ENCODE peak calls at places on chromosomes 6 and 20, in five cellular contexts. One of them, this sample, is unnamed.

GRCh38 chr6:166903027-166903426 is 53.3 kb downstream of the RNASET2 start:
- DNase-seq in DND-41: no peak
- DNase-seq in A549: no peak
- DNase-seq in cardiac muscle cell: peak; percentile 11
- DNase-seq in right lobe of liver: no peak
- DNase-seq in this sample: no peak

GRCh38 chr6:146090474-146090873 is 61.6 kb downstream of the GRM1 start:
- DNase-seq in DND-41: no peak
- DNase-seq in A549: no peak
- DNase-seq in cardiac muscle cell: no peak
- DNase-seq in right lobe of liver: no peak
- DNase-seq in this sample: no peak

GRCh38 chr6:131807644-131808459 is at the start of gene ENPP1:
- DNase-seq in DND-41: no peak
- DNase-seq in A549: peak; percentile 65
- DNase-seq in cardiac muscle cell: peak; percentile 64
- DNase-seq in right lobe of liver: peak; percentile 79
- DNase-seq in this sample: peak; percentile 44

GRCh38 chr6:87102296-87102695 is 7.4 kb upstream of the CGA start:
- DNase-seq in DND-41: no peak
- DNase-seq in A549: no peak
- DNase-seq in cardiac muscle cell: no peak
- DNase-seq in right lobe of liver: no peak
- DNase-seq in this sample: no peak

GRCh38 chr20:48716086-48716485 is 111.7 kb downstream of the PREX1 start:
- DNase-seq in DND-41: peak; percentile 90
- DNase-seq in A549: no peak
- DNase-seq in cardiac muscle cell: no peak
- DNase-seq in right lobe of liver: no peak
- DNase-seq in this sample: no peak

GRCh38 chr6:38567436-38567835 is 72.3 kb downstream of the BTBD9 start:
- DNase-seq in DND-41: peak; percentile 13
- DNase-seq in A549: no peak
- DNase-seq in cardiac muscle cell: peak; percentile 89
- DNase-seq in right lobe of liver: peak; percentile 48
- DNase-seq in this sample: peak; percentile 15

GRCh38 chr6:136889271-136890193 is 32.6 kb upstream of the SLC35D3 start:
- DNase-seq in DND-41: no peak
- DNase-seq in A549: no peak
- DNase-seq in cardiac muscle cell: no peak
- DNase-seq in right lobe of liver: no peak
- DNase-seq in this sample: no peak

GRCh38 chr20:18657575-18657974 is 69.7 kb downstream of the DTD1 start:
- DNase-seq in DND-41: no peak
- DNase-seq in A549: no peak
- DNase-seq in cardiac muscle cell: peak; percentile 59
- DNase-seq in right lobe of liver: no peak
- DNase-seq in this sample: no peak

GRCh38 chr20:18750735-18751134 is 62.8 kb upstream of the SCP2D1 start:
- DNase-seq in DND-41: no peak
- DNase-seq in A549: no peak
- DNase-seq in cardiac muscle cell: no peak
- DNase-seq in right lobe of liver: no peak
- DNase-seq in this sample: no peak

GRCh38 chr6:144283781-144284473 is 1.2 kb upstream of the UTRN start:
- DNase-seq in DND-41: no peak
- DNase-seq in A549: peak; percentile 13
- DNase-seq in cardiac muscle cell: peak; percentile 38
- DNase-seq in right lobe of liver: no peak
- DNase-seq in this sample: no peak

GRCh38 chr6:4950849-4951533 is 52.8 kb downstream of the RPP40 start:
- DNase-seq in DND-41: no peak
- DNase-seq in A549: peak; percentile 13
- DNase-seq in cardiac muscle cell: no peak
- DNase-seq in right lobe of liver: no peak
- DNase-seq in this sample: peak; percentile 46

GRCh38 chr6:42848700-42849099 is 30.7 kb upstream of the RPL7L1 start:
- DNase-seq in DND-41: no peak
- DNase-seq in A549: no peak
- DNase-seq in cardiac muscle cell: no peak
- DNase-seq in right lobe of liver: no peak
- DNase-seq in this sample: no peak

GRCh38 chr6:113464959-113465358 is 392.2 kb upstream of the MARCKS start:
- DNase-seq in DND-41: no peak
- DNase-seq in A549: peak; percentile 3
- DNase-seq in cardiac muscle cell: peak; percentile 64
- DNase-seq in right lobe of liver: no peak
- DNase-seq in this sample: peak; percentile 65
- H3K27ac ChIP-seq in DND-41: no peak overlapping the region
- H3K27ac ChIP-seq in A549: peak overlapping the region; percentile 56
- H3K27ac ChIP-seq in cardiac muscle cell: no peak overlapping the region
- H3K27ac ChIP-seq in right lobe of liver: no peak overlapping the region
- H3K27ac ChIP-seq in this sample: no peak overlapping the region

DNA sequence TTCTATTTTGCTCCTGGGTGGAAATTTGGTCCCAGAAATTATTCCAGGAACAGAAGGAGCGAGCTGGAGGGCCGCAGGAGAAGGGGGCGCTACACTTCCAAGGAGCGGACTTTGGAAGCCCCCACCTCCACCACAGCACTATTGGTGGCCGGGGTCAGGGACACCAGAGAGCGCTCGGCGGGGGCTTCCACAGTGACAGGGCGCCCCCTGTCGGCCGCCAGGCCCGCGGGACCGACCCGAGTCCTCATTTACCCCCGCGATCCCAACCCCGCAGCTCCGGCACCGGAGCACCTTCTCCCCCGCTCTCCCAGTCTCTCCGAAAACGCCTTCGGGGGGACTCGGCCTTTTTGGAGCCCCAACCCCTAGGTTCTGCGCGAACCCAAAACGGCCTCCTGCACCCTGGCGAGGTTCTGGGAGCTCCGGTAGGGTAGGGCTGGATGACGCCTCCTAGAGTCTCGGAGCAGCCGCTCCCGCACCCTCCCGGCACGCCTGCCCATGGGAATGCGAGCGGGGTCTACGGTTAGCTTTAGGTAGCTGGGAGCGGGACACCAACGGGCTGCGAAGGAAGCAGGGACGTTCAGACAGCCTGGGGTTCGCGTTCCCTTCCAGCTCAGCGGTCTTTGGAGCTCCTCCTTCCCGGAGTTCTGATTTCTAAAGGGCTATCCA is 2.4 kb upstream of the FOXA2 start:
- DNase-seq in DND-41: no peak
- DNase-seq in A549: peak; percentile 83
- DNase-seq in cardiac muscle cell: peak; percentile 26
- DNase-seq in right lobe of liver: peak; percentile 78
- DNase-seq in this sample: peak; percentile 50
- TF ChIP-seq CTCF in DND-41: peak; percentile 20
- TF ChIP-seq CTCF in A549: peak; percentile 98
- TF ChIP-seq CTCF in cardiac muscle cell: peak; percentile 76
- TF ChIP-seq CTCF in right lobe of liver: peak; percentile 83
- TF ChIP-seq CTCF in this sample: peak; percentile 80

GRCh38 chr6:160142115-160142715 is 20.6 kb downstream of the SLC22A1 start:
- DNase-seq in DND-41: no peak
- DNase-seq in A549: no peak
- DNase-seq in cardiac muscle cell: no peak
- DNase-seq in right lobe of liver: no peak
- DNase-seq in this sample: no peak
- H3K27ac ChIP-seq in DND-41: no peak overlapping the region
- H3K27ac ChIP-seq in A549: peak overlapping the region; percentile 75
- H3K27ac ChIP-seq in cardiac muscle cell: no peak overlapping the region
- H3K27ac ChIP-seq in right lobe of liver: peak overlapping the region; percentile 94
- H3K27ac ChIP-seq in this sample: no peak overlapping the region

DNA sequence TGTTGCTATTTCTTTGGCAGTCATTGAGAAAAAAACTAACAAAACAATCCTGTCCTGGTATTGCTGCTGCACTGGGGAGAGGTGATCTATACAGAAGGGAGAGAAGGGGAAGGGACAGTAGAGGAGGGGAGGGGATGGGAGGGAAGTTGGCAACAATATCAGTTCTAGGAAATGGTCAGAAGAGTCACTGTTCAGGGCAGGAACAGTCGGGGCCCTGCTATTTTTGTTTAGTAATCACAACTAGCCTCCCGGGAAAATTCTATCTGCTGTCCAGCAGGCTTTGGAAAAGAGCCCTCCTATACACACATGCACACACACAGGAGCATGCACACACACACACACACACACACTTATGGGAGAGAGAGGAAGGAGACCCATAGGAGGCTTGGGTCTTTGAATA is 142.3 kb upstream of the CARMIL1 start:
- DNase-seq in DND-41: no peak
- DNase-seq in A549: no peak
- DNase-seq in cardiac muscle cell: peak; percentile 66
- DNase-seq in right lobe of liver: no peak
- DNase-seq in this sample: no peak
- TF ChIP-seq CTCF in DND-41: no peak
- TF ChIP-seq CTCF in A549: no peak
- TF ChIP-seq CTCF in cardiac muscle cell: no peak
- TF ChIP-seq CTCF in right lobe of liver: no peak
- TF ChIP-seq CTCF in this sample: no peak

GRCh38 chr6:53426117-53426516 is 77.4 kb upstream of the ELOVL5 start:
- DNase-seq in DND-41: no peak
- DNase-seq in A549: no peak
- DNase-seq in cardiac muscle cell: no peak
- DNase-seq in right lobe of liver: no peak
- DNase-seq in this sample: no peak
- H3K27ac ChIP-seq in DND-41: no peak overlapping the region
- H3K27ac ChIP-seq in A549: no peak overlapping the region
- H3K27ac ChIP-seq in cardiac muscle cell: no peak overlapping the region
- H3K27ac ChIP-seq in right lobe of liver: peak overlapping the region; percentile 20
- H3K27ac ChIP-seq in this sample: no peak overlapping the region

GRCh38 chr20:17444091-17444490 is 87.1 kb downstream of the BFSP1 start:
- DNase-seq in DND-41: no peak
- DNase-seq in A549: no peak
- DNase-seq in cardiac muscle cell: no peak
- DNase-seq in right lobe of liver: no peak
- DNase-seq in this sample: no peak

GRCh38 chr20:17439897-17440296 is 91.3 kb downstream of the BFSP1 start:
- DNase-seq in DND-41: no peak
- DNase-seq in A549: no peak
- DNase-seq in cardiac muscle cell: no peak
- DNase-seq in right lobe of liver: no peak
- DNase-seq in this sample: no peak

GRCh38 chr20:17441745-17442144 is 89.4 kb downstream of the BFSP1 start:
- DNase-seq in DND-41: no peak
- DNase-seq in A549: no peak
- DNase-seq in cardiac muscle cell: no peak
- DNase-seq in right lobe of liver: no peak
- DNase-seq in this sample: no peak

GRCh38 chr20:17443326-17443858 is 87.8 kb downstream of the BFSP1 start:
- DNase-seq in DND-41: no peak
- DNase-seq in A549: no peak
- DNase-seq in cardiac muscle cell: no peak
- DNase-seq in right lobe of liver: no peak
- DNase-seq in this sample: no peak

DNA sequence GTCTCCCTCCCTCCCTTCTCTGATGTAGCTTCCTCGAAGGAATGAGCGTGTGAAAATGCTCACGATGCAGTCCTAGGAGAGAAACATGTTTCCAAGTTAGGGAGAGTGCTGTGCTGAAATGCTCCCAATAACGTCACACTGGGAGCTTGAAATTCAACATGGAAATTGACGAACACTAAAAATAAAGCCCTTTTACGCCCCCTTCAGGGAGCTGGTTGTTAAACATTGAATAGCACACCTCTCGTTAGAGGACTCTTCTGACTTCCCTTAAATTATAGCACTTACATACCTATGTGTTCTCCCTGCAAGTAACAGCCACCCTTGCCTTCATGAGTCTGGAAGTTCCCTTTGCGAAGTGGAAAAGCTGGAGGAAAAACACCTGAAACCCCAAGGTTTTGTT is 88.6 kb downstream of the BFSP1 start:
- DNase-seq in DND-41: no peak
- DNase-seq in A549: no peak
- DNase-seq in cardiac muscle cell: no peak
- DNase-seq in right lobe of liver: no peak
- DNase-seq in this sample: no peak
- TF ChIP-seq CTCF in DND-41: peak; percentile 14
- TF ChIP-seq CTCF in A549: no peak
- TF ChIP-seq CTCF in cardiac muscle cell: no peak
- TF ChIP-seq CTCF in right lobe of liver: no peak
- TF ChIP-seq CTCF in this sample: no peak

DNA sequence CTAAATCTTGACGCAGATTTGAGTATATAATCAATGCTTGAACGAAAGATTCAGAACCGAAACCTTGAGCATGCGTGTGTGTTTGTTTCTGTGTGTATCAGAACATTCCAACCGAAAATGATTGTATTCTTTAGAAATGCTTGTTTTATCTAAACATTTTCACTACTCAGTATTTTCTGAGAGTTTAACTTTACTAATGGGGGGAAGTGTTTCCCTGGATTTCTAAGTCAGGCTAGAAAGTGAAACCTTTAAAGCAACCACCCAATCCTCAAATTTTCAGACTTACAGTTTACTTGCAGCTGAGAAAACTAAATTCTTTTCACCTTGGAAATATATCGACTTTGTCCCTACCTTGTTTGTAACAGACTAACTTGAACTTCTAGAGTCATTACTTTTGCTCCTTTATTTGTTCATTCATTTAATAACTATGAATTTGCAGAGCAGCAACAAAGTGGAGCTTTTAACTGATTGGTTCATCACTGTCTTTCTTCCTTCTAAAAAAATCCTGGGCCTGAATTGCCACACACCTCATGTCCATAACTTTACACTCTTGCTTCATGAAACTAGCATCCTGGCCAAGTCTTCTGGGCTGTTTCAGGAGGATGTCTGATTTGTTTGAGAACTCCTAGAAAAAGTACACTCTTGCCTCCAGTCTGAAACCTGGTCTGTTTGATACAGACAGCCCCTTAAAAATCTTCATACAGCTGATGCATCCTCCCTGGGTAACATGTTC is 77.8 kb upstream of the XRN2 start:
- DNase-seq in DND-41: no peak
- DNase-seq in A549: no peak
- DNase-seq in cardiac muscle cell: peak; percentile 42
- DNase-seq in right lobe of liver: no peak
- DNase-seq in this sample: no peak
- H3K27ac ChIP-seq in DND-41: no peak overlapping the region
- H3K27ac ChIP-seq in A549: no peak overlapping the region
- H3K27ac ChIP-seq in cardiac muscle cell: no peak overlapping the region
- H3K27ac ChIP-seq in right lobe of liver: no peak overlapping the region
- H3K27ac ChIP-seq in this sample: no peak overlapping the region

GRCh38 chr20:5569021-5569420 is 181.2 kb upstream of the SHLD1 start:
- DNase-seq in DND-41: peak; percentile 45
- DNase-seq in A549: peak; percentile 52
- DNase-seq in cardiac muscle cell: peak; percentile 67
- DNase-seq in right lobe of liver: no peak
- DNase-seq in this sample: peak; percentile 46
- TF ChIP-seq CTCF in DND-41: peak; percentile 67
- TF ChIP-seq CTCF in A549: peak; percentile 87
- TF ChIP-seq CTCF in cardiac muscle cell: peak; percentile 50
- TF ChIP-seq CTCF in right lobe of liver: peak; percentile 66
- TF ChIP-seq CTCF in this sample: peak; percentile 76

This sample was measured in RWPE1.